ENCODE peak calls at places on chromosomes 6 and 20, in five cellular contexts. H is nephron progenitor cell; S is CD8-positive, alpha-beta T cell; P is GM12865; W is AG09319. Z is an unnamed sample.
A peak's percentile ranks its signal among the peaks of the same experiment; 100 is the strongest.

GRCh38 chr6:68158256-68158655 is 476.8 kb upstream of the ADGRB3 start:
- DNase-seq in W (no peak), H (no peak), S (no peak), P (peak; percentile 7), Z (peak; percentile 12)

GRCh38 chr6:48036316-48036715 is 74.7 kb downstream of the PTCHD4 start:
- DNase-seq in H (no peak), S (no peak), W (no peak), P (no peak), Z (no peak)

GRCh38 chr20:43843965-43844660 is 70.5 kb upstream of the TOX2 start:
- DNase-seq in S (no peak), W (no peak), P (no peak), H (no peak), Z (no peak)

GRCh38 chr20:44066645-44067606 is 120.1 kb downstream of the JPH2 start:
- DNase-seq in S (no peak), W (no peak), P (no peak), H (no peak), Z (peak; percentile 14)

GRCh38 chr6:41162687-41163418 is at the start of gene TREM2:
- DNase-seq in H (no peak), S (no peak), P (no peak), W (no peak), Z (no peak)

GRCh38 chr20:20892328-20892727 is 179.9 kb upstream of the RALGAPA2 start:
- DNase-seq in W (no peak), P (no peak), S (no peak), H (no peak), Z (no peak)

GRCh38 chr6:40882321-40882720 is 156.7 kb downstream of the UNC5CL start:
- DNase-seq in W (no peak), S (no peak), H (peak; percentile 61), P (no peak), Z (no peak)

GRCh38 chr6:87291879-87292278 is 30.5 kb upstream of the SMIM8 start:
- DNase-seq in S (no peak), H (no peak), W (no peak), P (no peak), Z (no peak)

GRCh38 chr6:53894086-53894485 is 99.3 kb downstream of the LRRC1 start:
- DNase-seq in H (no peak), P (peak; percentile 64), S (no peak), W (no peak), Z (no peak)

GRCh38 chr6:3421145-3421544 is 35.7 kb downstream of the SLC22A23 start:
- DNase-seq in H (no peak), W (no peak), S (no peak), P (no peak), Z (no peak)

GRCh38 chr6:5471044-5471443 is 209.7 kb downstream of the FARS2 start:
- DNase-seq in W (no peak), S (peak; percentile 64), P (peak; percentile 75), H (peak; percentile 67), Z (peak; percentile 75)

GRCh38 chr20:59780494-59781185 is 152.8 kb downstream of the SYCP2 start:
- DNase-seq in H (no peak), S (no peak), P (no peak), W (no peak), Z (no peak)

GRCh38 chr20:50054626-50055511 is 58.1 kb downstream of the UBE2V1 start:
- DNase-seq in P (no peak), H (peak; percentile 62), S (no peak), W (peak; percentile 49), Z (no peak)

GRCh38 chr6:111614833-111615582 is 9.3 kb upstream of the TRAF3IP2 start:
- DNase-seq in S (no peak), W (no peak), P (no peak), H (peak; percentile 51), Z (no peak)

GRCh38 chr6:13194852-13195251 is 133.5 kb downstream of the TBC1D7 start:
- DNase-seq in H (peak; percentile 32), P (peak; percentile 72), W (peak; percentile 39), S (no peak), Z (peak; percentile 78)

GRCh38 chr6:100134703-100135102 is 140.7 kb upstream of the MCHR2 start:
- DNase-seq in S (no peak), P (no peak), W (no peak), H (no peak), Z (no peak)

GRCh38 chr20:62555642-62556420 is 80.0 kb upstream of the GATA5 start:
- DNase-seq in S (no peak), P (no peak), W (no peak), H (peak; percentile 47), Z (no peak)

GRCh38 chr20:57711826-57712225 is 2.0 kb upstream of the PMEPA1 start:
- DNase-seq in S (no peak), P (no peak), H (no peak), W (no peak), Z (no peak)

GRCh38 chr20:4217349-4217761 is 202.0 kb upstream of the RNF24 start:
- DNase-seq in P (no peak), W (no peak), H (peak; percentile 31), S (no peak), Z (no peak)

DNA sequence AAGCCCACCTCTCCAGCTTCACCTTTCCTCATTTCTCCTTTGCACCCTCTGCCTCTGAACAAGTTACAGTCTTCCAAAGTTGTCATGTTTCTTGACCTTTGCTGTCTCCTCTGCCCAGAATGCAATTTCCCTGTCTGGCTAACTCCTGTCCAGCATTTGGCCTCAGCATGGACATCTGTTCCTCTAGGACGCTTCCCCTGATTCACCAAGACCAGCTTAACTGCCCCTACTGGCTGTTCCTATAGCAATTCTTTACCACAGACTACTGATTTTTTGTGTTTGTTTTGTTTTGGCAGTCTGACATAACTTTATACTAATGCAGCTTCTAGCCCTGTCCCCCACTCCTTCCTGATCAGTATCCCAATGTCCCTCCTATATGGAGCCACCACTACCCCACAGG is 13.4 kb downstream of the GNL1 start:
- DNase-seq in P (no peak), W (no peak), H (no peak), S (no peak), Z (no peak)
- TF ChIP-seq CTCF in P (no peak), W (no peak), H (no peak), S (no peak), Z (no peak)

GRCh38 chr6:33075208-33075567 is 602 bp upstream of the HLA-DPB1 start:
- DNase-seq in H (no peak), S (no peak), P (peak; percentile 18), W (no peak), Z (no peak)
- TF ChIP-seq CTCF in H (no peak), S (no peak), P (no peak), W (no peak), Z (no peak)

DNA sequence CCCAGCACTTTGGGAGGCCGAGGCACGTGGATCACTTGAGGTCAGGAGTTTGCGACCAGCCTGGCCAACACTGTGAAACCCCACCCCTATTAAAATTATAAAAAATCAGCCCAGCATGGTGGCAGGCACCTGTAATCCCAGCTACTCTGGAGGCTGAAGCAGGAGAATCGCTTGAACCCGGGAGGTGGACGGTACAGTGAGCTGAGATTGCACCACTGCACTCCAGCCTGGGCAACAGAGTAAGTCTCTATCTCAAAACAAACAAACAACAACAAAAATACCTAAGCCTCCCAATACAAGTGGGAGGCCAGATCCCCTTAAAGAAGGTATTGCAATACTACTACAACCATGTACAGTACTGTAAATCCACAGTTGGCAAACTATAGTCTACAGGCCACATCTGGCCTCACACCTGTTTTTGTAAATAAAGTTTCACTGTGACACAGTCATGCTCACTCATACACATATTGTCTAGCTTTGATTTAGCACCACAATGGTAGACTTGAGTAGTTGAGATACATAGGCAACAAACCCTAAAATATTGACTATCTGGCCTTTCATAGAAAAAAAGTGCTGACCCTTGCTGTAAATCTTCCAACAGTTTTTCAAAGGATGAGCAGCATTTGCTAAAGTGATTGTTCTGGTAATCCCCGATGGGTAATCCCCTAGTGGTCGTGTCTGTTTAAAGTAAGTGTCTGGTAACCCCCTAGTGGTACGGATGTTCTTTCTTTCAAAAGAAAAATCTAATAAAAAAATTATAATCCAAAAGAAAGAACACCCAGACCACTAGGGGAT is 202.0 kb downstream of the RNGTT start:
- DNase-seq in H (no peak), W (no peak), P (peak; percentile 83), S (no peak), Z (peak; percentile 44)
- TF ChIP-seq CTCF in H (no peak), W (no peak), P (peak; percentile 25), S (no peak), Z (peak; percentile 17)

DNA sequence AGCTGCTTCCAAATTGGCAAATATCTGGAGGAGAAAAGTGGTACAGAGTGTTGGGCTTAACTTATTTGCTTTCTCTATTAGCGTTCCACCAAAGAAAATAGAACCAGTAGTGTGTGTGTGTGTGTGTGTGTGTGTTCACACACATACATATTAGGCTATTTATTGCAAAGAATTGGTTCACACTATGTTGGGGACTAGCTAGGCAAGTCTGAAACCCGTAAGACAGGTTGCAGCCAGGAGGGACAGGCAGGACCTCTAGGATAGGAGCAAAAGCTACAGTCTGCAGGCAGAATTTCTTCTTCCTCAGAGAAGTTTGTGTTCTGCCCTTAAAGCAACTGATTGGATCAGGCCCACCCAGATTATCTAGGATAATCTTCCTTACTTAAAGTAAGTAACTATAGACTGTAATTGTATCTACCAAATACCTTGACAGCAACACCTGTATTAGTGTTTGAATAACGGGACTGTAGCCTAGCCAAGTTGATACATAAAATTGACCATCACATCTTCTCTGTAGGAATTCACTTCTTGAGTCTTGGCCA is 12.8 kb downstream of the KCTD20 start:
- DNase-seq in S (no peak), H (no peak), W (no peak), P (no peak), Z (no peak)
- TF ChIP-seq CTCF in S (no peak), H (no peak), W (no peak), P (no peak), Z (no peak)